ENCODE peak calls at places on chromosomes 11 and 22, in five cellular contexts. J, B, S, T and I are unnamed samples.

GRCh38 chr11:10688401-10688800 is 5.2 kb downstream of the IRAG1 start:
- DNase-seq in J (no peak), B (peak), S (no peak), T (no peak), I (peak)

GRCh38 chr11:9301720-9302119 is 12.7 kb downstream of the TMEM41B start:
- DNase-seq in J (no peak), B (no peak), S (no peak), T (no peak), I (no peak)

GRCh38 chr11:9351956-9352355 is 32.5 kb upstream of the IPO7 start:
- DNase-seq in J (no peak), B (no peak), S (no peak), T (no peak), I (no peak)

GRCh38 chr22:50576070-50576469 is 2.2 kb downstream of the CPT1B start:
- DNase-seq in J (no peak), B (no peak), S (peak), T (peak), I (no peak)

GRCh38 chr11:115502636-115503082 is 1.6 kb downstream of the CADM1 start:
- DNase-seq in J (no peak), B (no peak), S (no peak), T (no peak), I (no peak)

GRCh38 chr11:1336836-1337646 is 27.6 kb upstream of the TOLLIP start:
- DNase-seq in J (peak), B (peak), S (no peak), T (peak), I (peak)

GRCh38 chr22:22710719-22711531 is 66.5 kb downstream of the GGTLC2 start:
- DNase-seq in J (peak), B (peak), S (peak), T (peak), I (peak)

GRCh38 chr11:10303558-10304363 is 1.1 kb upstream of the ADM start:
- DNase-seq in J (peak), B (peak), S (peak), T (peak), I (peak)

GRCh38 chr11:122696662-122697061 is 41.1 kb downstream of the UBASH3B start:
- DNase-seq in J (peak), B (peak), S (no peak), T (no peak), I (peak)

GRCh38 chr22:26124991-26125725 is 44.1 kb upstream of the SEZ6L start:
- DNase-seq in J (no peak), B (no peak), S (no peak), T (no peak), I (no peak)

GRCh38 chr22:37545703-37546435 is 14.4 kb upstream of the CDC42EP1 start:
- DNase-seq in J (peak), B (no peak), S (peak), T (peak), I (no peak)

GRCh38 chr22:35555351-35555915 is 14.8 kb downstream of the RASD2 start:
- DNase-seq in J (no peak), B (no peak), S (no peak), T (no peak), I (no peak)

GRCh38 chr11:62539238-62539925 is 7.2 kb downstream of the AHNAK start:
- DNase-seq in J (no peak), B (no peak), S (peak), T (no peak), I (peak)

GRCh38 chr22:49979587-49980264 is 19.2 kb downstream of the PIM3 start:
- DNase-seq in J (no peak), B (peak), S (peak), T (peak), I (peak)

GRCh38 chr11:86182976-86183584 is 61.5 kb upstream of the EED start:
- DNase-seq in J (no peak), B (peak), S (no peak), T (no peak), I (peak)

GRCh38 chr11:62124186-62125113 is 639 bp downstream of the INCENP start:
- DNase-seq in J (no peak), B (peak), S (no peak), T (peak), I (peak)

GRCh38 chr11:16321148-16321547 is 35.2 kb downstream of the SOX6 start:
- DNase-seq in J (no peak), B (no peak), S (no peak), T (no peak), I (no peak)

GRCh38 chr11:109789911-109790310 is 303.3 kb upstream of the ZC3H12C start:
- DNase-seq in J (no peak), B (no peak), S (peak), T (no peak), I (no peak)

GRCh38 chr11:78449866-78450265 is 32.2 kb upstream of the GAB2 start:
- DNase-seq in J (no peak), B (no peak), S (no peak), T (no peak), I (no peak)

GRCh38 chr11:85694385-85694980 is 8.5 kb upstream of the CCDC89 start:
- DNase-seq in J (no peak), B (peak), S (peak), T (peak), I (no peak)

GRCh38 chr11:128965485-128965884 is 22.8 kb upstream of the TP53AIP1 start:
- DNase-seq in J (no peak), B (peak), S (peak), T (no peak), I (no peak)

GRCh38 chr22:50302564-50302963 is 4.9 kb downstream of the PLXNB2 start:
- DNase-seq in J (no peak), B (no peak), S (no peak), T (no peak), I (no peak)

GRCh38 chr11:36510567-36511020 is 522 bp upstream of the TRAF6 start:
- DNase-seq in J (no peak), B (no peak), S (peak), T (no peak), I (no peak)

GRCh38 chr11:119729581-119730346 is 764 bp upstream of the NECTIN1 start:
- DNase-seq in J (peak), B (no peak), S (peak), T (no peak), I (peak)
- TF ChIP-seq CTCF in J (peak), B (no peak), S (peak), T (no peak), I (peak)

DNA sequence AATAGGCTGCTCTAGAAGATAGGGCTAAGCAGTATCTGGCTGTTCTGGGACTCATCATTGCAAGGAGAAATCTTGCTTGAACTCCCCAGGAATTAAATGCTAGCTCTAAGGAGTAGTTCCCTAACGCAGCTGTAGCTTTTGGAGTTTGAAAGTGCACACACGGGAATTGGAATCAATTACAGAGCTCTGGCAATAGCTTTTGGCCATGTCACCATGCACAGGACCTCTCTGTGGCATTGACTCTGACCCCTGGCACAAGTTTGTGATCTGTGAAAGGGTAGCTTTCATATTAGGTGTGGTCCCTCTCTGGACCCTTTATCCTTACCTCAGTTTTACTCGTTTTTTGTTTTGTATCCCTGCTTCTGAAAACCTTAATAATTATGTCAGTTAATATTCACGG is 121.6 kb downstream of the FAT3 start:
- DNase-seq in J (no peak), B (no peak), S (no peak), T (no peak), I (no peak)
- TF ChIP-seq CTCF in J (no peak), B (no peak), S (no peak), T (no peak), I (no peak)

DNA sequence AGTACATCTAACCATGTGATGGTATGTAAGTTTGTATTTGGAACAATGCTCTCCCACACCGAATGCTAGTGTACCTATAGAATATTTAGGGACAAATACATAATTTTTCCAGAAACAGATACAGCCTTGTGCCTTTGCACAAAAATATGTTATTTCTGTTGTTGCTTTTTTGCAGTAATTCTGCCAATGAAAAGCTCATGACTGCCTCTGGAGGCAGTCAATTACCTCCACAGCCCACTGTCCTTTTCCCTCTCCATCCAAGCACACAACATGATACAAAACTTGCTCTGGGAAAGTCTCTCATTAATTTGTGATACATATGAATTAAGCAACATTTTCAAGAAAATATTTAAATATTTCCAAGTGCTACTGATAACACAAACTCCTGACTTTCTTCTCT is 3.6 kb downstream of the OR51I2 start:
- DNase-seq in J (no peak), B (no peak), S (no peak), T (no peak), I (no peak)
- TF ChIP-seq CTCF in J (no peak), B (no peak), S (no peak), T (no peak), I (no peak)

DNA sequence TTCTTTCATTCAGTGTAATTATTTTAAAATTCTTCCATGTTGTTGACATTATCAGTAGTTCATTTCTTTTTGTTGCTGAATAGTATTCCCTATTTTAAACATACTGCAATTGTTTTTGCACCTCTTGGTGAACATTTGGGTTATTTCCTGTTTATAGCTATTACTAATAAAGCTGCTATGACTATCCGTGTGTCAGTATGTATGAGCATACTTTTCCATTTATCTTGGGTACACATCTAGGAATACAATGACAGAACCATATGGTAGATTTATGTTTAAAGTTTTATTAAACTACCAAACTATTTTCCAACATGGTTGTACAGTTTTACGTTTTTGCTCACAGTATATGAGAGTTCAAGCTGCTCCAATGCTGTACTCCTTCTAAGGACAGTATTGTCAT is 22.0 kb upstream of the FIBIN start:
- DNase-seq in J (no peak), B (no peak), S (no peak), T (no peak), I (no peak)
- TF ChIP-seq CTCF in J (no peak), B (no peak), S (no peak), T (no peak), I (no peak)

DNA sequence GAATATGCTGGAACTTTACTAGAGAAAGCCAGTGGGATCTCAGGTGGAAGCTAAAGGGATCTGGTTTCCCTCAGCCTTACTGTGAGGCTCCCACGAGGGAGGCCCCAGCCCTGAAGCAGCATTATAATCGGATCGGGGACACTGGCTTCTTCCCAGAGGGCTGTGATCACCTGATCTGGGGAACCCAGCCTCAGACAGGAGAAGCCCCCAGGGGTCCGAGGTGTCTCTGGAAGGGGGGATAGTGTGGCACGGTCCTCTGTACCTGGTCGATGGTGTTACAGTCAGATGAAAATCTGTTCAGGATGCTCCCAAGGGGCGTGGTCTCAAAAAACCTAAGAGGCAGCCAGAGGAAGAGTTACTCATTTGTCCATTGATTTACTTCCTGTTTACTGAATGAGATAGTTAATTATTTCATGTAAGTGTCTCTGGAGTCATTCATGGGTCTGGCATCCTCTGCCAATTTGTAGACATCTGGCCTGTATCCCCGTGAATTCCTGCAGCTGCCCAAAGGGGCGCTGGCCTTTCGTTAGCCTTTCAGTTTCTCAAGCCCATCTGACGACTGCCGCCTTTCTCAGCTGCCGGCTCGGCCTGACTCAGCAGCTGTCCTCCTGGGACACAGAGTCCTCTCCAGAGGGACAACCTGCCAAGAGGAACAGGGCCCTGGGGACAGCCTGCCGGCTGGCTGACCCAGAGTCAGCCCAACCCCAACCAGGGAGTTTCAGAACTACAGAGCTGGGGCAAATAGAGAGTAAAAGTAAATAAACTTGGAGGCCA is 17.0 kb upstream of the KCNJ11 start:
- DNase-seq in J (peak), B (peak), S (peak), T (peak), I (no peak)
- TF ChIP-seq CTCF in J (no peak), B (no peak), S (peak), T (no peak), I (no peak)

GRCh38 chr22:45757068-45757467 is 85.4 kb downstream of the ATXN10 start:
- DNase-seq in J (no peak), B (no peak), S (peak), T (peak), I (no peak)
- TF ChIP-seq CTCF in J (no peak), B (no peak), S (peak), T (no peak), I (no peak)

DNA sequence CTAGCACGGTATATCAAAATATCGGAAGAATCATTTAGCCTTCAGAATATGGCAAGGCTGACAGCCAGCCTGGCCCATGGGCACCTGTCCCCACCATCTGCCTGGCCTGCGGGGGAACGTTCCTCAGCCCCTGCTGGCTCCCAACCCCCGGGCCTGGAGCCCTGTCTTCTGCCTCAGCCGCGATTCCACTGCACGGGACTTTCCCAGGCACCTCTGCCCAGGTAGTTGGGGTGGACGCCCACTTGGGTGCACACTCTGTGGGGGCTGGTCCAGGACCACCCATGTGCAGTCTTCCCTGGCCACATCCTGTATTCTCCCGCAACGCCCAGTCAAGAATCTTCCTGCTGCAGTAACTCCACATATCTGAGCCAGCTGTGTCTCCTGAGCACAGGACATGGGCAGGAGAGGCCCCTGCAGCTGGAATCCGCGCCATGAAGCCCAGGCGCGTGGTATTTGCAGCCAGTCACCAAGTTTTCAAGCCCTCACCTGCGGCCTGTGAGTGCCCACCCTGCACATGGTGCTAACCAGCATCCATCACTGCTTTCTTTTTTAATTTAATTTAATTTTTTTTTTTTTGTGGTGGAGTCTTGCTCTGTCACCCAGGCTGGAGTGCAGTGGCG is 77.9 kb downstream of the KCNQ1 start:
- DNase-seq in J (peak), B (no peak), S (no peak), T (no peak), I (no peak)
- TF ChIP-seq CTCF in J (no peak), B (no peak), S (no peak), T (no peak), I (no peak)